ENCODE peak calls at places on chromosomes 4 and X, in eight cellular contexts. One of them, this sample, is unnamed.

GRCh38 chr4:175705407-175705806 is 106.7 kb downstream of the GPM6A start:
- DNase-seq in fibroblast of mammary gland: peak
- DNase-seq in ovary: peak
- DNase-seq in hepatocyte: peak
- DNase-seq in Peyer's patch: no peak
- DNase-seq in astrocyte of the spinal cord: peak
- DNase-seq in spleen: no peak
- DNase-seq in prostate gland: no peak
- DNase-seq in this sample: no peak

GRCh38 chr4:108272566-108272965 is 103.8 kb upstream of the LEF1 start:
- DNase-seq in spleen: no peak
- DNase-seq in ovary: no peak
- DNase-seq in prostate gland: no peak
- DNase-seq in astrocyte of the spinal cord: peak
- DNase-seq in fibroblast of mammary gland: peak
- DNase-seq in Peyer's patch: no peak
- DNase-seq in hepatocyte: no peak
- DNase-seq in this sample: no peak

GRCh38 chr4:86043755-86044592 is 315.9 kb downstream of the MAPK10 start:
- DNase-seq in Peyer's patch: peak
- DNase-seq in fibroblast of mammary gland: peak
- DNase-seq in astrocyte of the spinal cord: peak
- DNase-seq in hepatocyte: peak
- DNase-seq in spleen: no peak
- DNase-seq in prostate gland: peak
- DNase-seq in ovary: no peak
- DNase-seq in this sample: peak

GRCh38 chr4:86894465-86894864 is 2.2 kb upstream of the C4orf36 start:
- DNase-seq in hepatocyte: no peak
- DNase-seq in prostate gland: no peak
- DNase-seq in spleen: no peak
- DNase-seq in fibroblast of mammary gland: peak
- DNase-seq in astrocyte of the spinal cord: no peak
- DNase-seq in ovary: no peak
- DNase-seq in Peyer's patch: no peak
- DNase-seq in this sample: no peak

GRCh38 chrX:23634181-23634580 is 33.1 kb upstream of the PRDX4 start:
- DNase-seq in astrocyte of the spinal cord: no peak
- DNase-seq in fibroblast of mammary gland: peak
- DNase-seq in spleen: no peak
- DNase-seq in Peyer's patch: no peak
- DNase-seq in ovary: no peak
- DNase-seq in prostate gland: no peak
- DNase-seq in hepatocyte: no peak
- DNase-seq in this sample: no peak

GRCh38 chr4:108042927-108043326 is 53.2 kb downstream of the HADH start:
- DNase-seq in Peyer's patch: no peak
- DNase-seq in spleen: no peak
- DNase-seq in hepatocyte: no peak
- DNase-seq in ovary: no peak
- DNase-seq in astrocyte of the spinal cord: no peak
- DNase-seq in fibroblast of mammary gland: no peak
- DNase-seq in prostate gland: no peak
- DNase-seq in this sample: no peak

GRCh38 chr4:180923476-180923875 is 1319.7 kb upstream of the TENM3 start:
- DNase-seq in ovary: no peak
- DNase-seq in Peyer's patch: no peak
- DNase-seq in hepatocyte: no peak
- DNase-seq in prostate gland: no peak
- DNase-seq in spleen: no peak
- DNase-seq in fibroblast of mammary gland: peak
- DNase-seq in astrocyte of the spinal cord: peak
- DNase-seq in this sample: no peak

GRCh38 chrX:134528936-134529335 is 69.0 kb downstream of the HPRT1 start:
- DNase-seq in fibroblast of mammary gland: no peak
- DNase-seq in hepatocyte: no peak
- DNase-seq in astrocyte of the spinal cord: peak
- DNase-seq in ovary: peak
- DNase-seq in Peyer's patch: no peak
- DNase-seq in spleen: no peak
- DNase-seq in prostate gland: no peak
- DNase-seq in this sample: no peak

GRCh38 chr4:173272987-173273386 is 61.2 kb downstream of the HMGB2 start:
- DNase-seq in hepatocyte: no peak
- DNase-seq in fibroblast of mammary gland: peak
- DNase-seq in ovary: no peak
- DNase-seq in prostate gland: no peak
- DNase-seq in astrocyte of the spinal cord: no peak
- DNase-seq in spleen: no peak
- DNase-seq in Peyer's patch: no peak
- DNase-seq in this sample: no peak

GRCh38 chr4:30716158-30716557 is 4.0 kb upstream of the PCDH7 start:
- DNase-seq in Peyer's patch: no peak
- DNase-seq in spleen: no peak
- DNase-seq in fibroblast of mammary gland: peak
- DNase-seq in hepatocyte: peak
- DNase-seq in ovary: no peak
- DNase-seq in astrocyte of the spinal cord: peak
- DNase-seq in prostate gland: no peak
- DNase-seq in this sample: no peak

GRCh38 chrX:121479406-121479805 is 432.0 kb downstream of the GLUD2 start:
- DNase-seq in Peyer's patch: no peak
- DNase-seq in ovary: no peak
- DNase-seq in fibroblast of mammary gland: peak
- DNase-seq in spleen: no peak
- DNase-seq in astrocyte of the spinal cord: no peak
- DNase-seq in prostate gland: no peak
- DNase-seq in hepatocyte: no peak
- DNase-seq in this sample: no peak

GRCh38 chr4:181944527-181944926 is 298.7 kb upstream of the TENM3 start:
- DNase-seq in hepatocyte: no peak
- DNase-seq in prostate gland: no peak
- DNase-seq in spleen: no peak
- DNase-seq in fibroblast of mammary gland: no peak
- DNase-seq in ovary: no peak
- DNase-seq in Peyer's patch: no peak
- DNase-seq in astrocyte of the spinal cord: no peak
- DNase-seq in this sample: no peak

GRCh38 chr4:2462218-2462991 is 6.5 kb upstream of the RNF4 start:
- DNase-seq in hepatocyte: peak
- DNase-seq in Peyer's patch: peak
- DNase-seq in spleen: peak
- DNase-seq in prostate gland: peak
- DNase-seq in fibroblast of mammary gland: peak
- DNase-seq in astrocyte of the spinal cord: peak
- DNase-seq in ovary: peak
- DNase-seq in this sample: no peak

GRCh38 chr4:72489267-72489666 is 79.8 kb downstream of the ADAMTS3 start:
- DNase-seq in astrocyte of the spinal cord: peak
- DNase-seq in ovary: no peak
- DNase-seq in spleen: no peak
- DNase-seq in hepatocyte: no peak
- DNase-seq in fibroblast of mammary gland: peak
- DNase-seq in Peyer's patch: no peak
- DNase-seq in prostate gland: no peak
- DNase-seq in this sample: no peak

GRCh38 chr4:154743683-154744340 is at the start of gene LRAT:
- DNase-seq in prostate gland: peak
- DNase-seq in fibroblast of mammary gland: peak
- DNase-seq in ovary: no peak
- DNase-seq in spleen: peak
- DNase-seq in astrocyte of the spinal cord: peak
- DNase-seq in Peyer's patch: peak
- DNase-seq in hepatocyte: peak
- DNase-seq in this sample: no peak

GRCh38 chr4:156558365-156559025 is 413.1 kb downstream of the PDGFC start:
- DNase-seq in hepatocyte: no peak
- DNase-seq in spleen: no peak
- DNase-seq in Peyer's patch: no peak
- DNase-seq in prostate gland: no peak
- DNase-seq in fibroblast of mammary gland: no peak
- DNase-seq in astrocyte of the spinal cord: peak
- DNase-seq in ovary: no peak
- DNase-seq in this sample: no peak

GRCh38 chrX:3712080-3712869 is 1.2 kb downstream of the PRKX start:
- DNase-seq in hepatocyte: peak
- DNase-seq in ovary: peak
- DNase-seq in fibroblast of mammary gland: peak
- DNase-seq in astrocyte of the spinal cord: peak
- DNase-seq in spleen: peak
- DNase-seq in Peyer's patch: peak
- DNase-seq in prostate gland: no peak
- DNase-seq in this sample: no peak

GRCh38 chr4:1017706-1018105 is 6.3 kb downstream of the FGFRL1 start:
- DNase-seq in fibroblast of mammary gland: no peak
- DNase-seq in hepatocyte: no peak
- DNase-seq in astrocyte of the spinal cord: no peak
- DNase-seq in spleen: no peak
- DNase-seq in Peyer's patch: no peak
- DNase-seq in ovary: no peak
- DNase-seq in prostate gland: no peak
- DNase-seq in this sample: no peak

GRCh38 chr4:164212134-164212533 is 541.8 kb upstream of the SMIM31 start:
- DNase-seq in prostate gland: no peak
- DNase-seq in astrocyte of the spinal cord: no peak
- DNase-seq in Peyer's patch: no peak
- DNase-seq in spleen: no peak
- DNase-seq in fibroblast of mammary gland: peak
- DNase-seq in ovary: no peak
- DNase-seq in hepatocyte: no peak
- DNase-seq in this sample: no peak

GRCh38 chrX:49230500-49231232 is 2.5 kb downstream of the CACNA1F start:
- DNase-seq in ovary: no peak
- DNase-seq in spleen: peak
- DNase-seq in astrocyte of the spinal cord: no peak
- DNase-seq in fibroblast of mammary gland: peak
- DNase-seq in hepatocyte: peak
- DNase-seq in prostate gland: peak
- DNase-seq in Peyer's patch: peak
- DNase-seq in this sample: no peak

GRCh38 chrX:105837227-105837626 is 14.9 kb downstream of the NRK start:
- DNase-seq in fibroblast of mammary gland: peak
- DNase-seq in spleen: no peak
- DNase-seq in hepatocyte: peak
- DNase-seq in prostate gland: peak
- DNase-seq in Peyer's patch: no peak
- DNase-seq in astrocyte of the spinal cord: peak
- DNase-seq in ovary: peak
- DNase-seq in this sample: no peak

GRCh38 chr4:10212901-10213300 is 96.3 kb upstream of the WDR1 start:
- DNase-seq in prostate gland: no peak
- DNase-seq in spleen: no peak
- DNase-seq in Peyer's patch: no peak
- DNase-seq in astrocyte of the spinal cord: no peak
- DNase-seq in fibroblast of mammary gland: no peak
- DNase-seq in hepatocyte: no peak
- DNase-seq in ovary: no peak
- DNase-seq in this sample: no peak

GRCh38 chr4:182144621-182145359 is 98.4 kb upstream of the TENM3 start:
- DNase-seq in fibroblast of mammary gland: peak
- DNase-seq in astrocyte of the spinal cord: peak
- DNase-seq in prostate gland: no peak
- DNase-seq in ovary: peak
- DNase-seq in hepatocyte: peak
- DNase-seq in spleen: no peak
- DNase-seq in Peyer's patch: no peak
- DNase-seq in this sample: no peak

GRCh38 chrX:118974088-118974907 is at the start of gene LONRF3:
- DNase-seq in prostate gland: peak
- DNase-seq in hepatocyte: peak
- DNase-seq in fibroblast of mammary gland: peak
- DNase-seq in astrocyte of the spinal cord: peak
- DNase-seq in ovary: peak
- DNase-seq in spleen: peak
- DNase-seq in Peyer's patch: peak
- DNase-seq in this sample: no peak
- H3K4me3 ChIP-seq in prostate gland: peak
- H3K4me3 ChIP-seq in hepatocyte: peak
- H3K4me3 ChIP-seq in fibroblast of mammary gland: peak
- H3K4me3 ChIP-seq in astrocyte of the spinal cord: peak
- H3K4me3 ChIP-seq in ovary: peak
- H3K4me3 ChIP-seq in spleen: peak
- H3K4me3 ChIP-seq in Peyer's patch: peak
- H3K4me3 ChIP-seq in this sample: no peak

GRCh38 chr4:74056114-74056857 is 17.8 kb upstream of the CXCL3 start:
- DNase-seq in hepatocyte: no peak
- DNase-seq in ovary: no peak
- DNase-seq in astrocyte of the spinal cord: peak
- DNase-seq in prostate gland: no peak
- DNase-seq in spleen: no peak
- DNase-seq in Peyer's patch: no peak
- DNase-seq in fibroblast of mammary gland: peak
- DNase-seq in this sample: no peak
- TF ChIP-seq CTCF in hepatocyte: no peak
- TF ChIP-seq CTCF in ovary: no peak
- TF ChIP-seq CTCF in astrocyte of the spinal cord: peak
- TF ChIP-seq CTCF in prostate gland: no peak
- TF ChIP-seq CTCF in spleen: no peak
- TF ChIP-seq CTCF in Peyer's patch: no peak
- TF ChIP-seq CTCF in fibroblast of mammary gland: peak
- TF ChIP-seq CTCF in this sample: no peak

DNA sequence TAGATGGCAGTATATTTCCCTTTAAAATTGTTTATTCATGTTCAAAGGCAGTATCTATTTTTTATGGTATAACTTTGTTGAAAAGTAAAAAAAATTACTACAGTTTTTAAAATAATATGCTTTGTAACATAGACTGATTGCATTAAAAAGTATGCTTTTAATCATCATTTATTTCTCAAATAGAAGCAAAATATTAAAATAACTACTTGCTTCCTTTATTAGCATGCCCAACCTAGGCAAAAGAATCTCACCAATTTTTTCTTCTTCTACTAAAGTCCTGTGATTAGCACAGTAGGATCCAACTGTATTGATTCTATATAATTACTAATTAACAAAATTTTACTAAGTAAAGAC is 69.6 kb upstream of the NFKB1 start:
- DNase-seq in hepatocyte: no peak
- DNase-seq in prostate gland: no peak
- DNase-seq in astrocyte of the spinal cord: no peak
- DNase-seq in ovary: no peak
- DNase-seq in Peyer's patch: no peak
- DNase-seq in spleen: no peak
- DNase-seq in fibroblast of mammary gland: no peak
- DNase-seq in this sample: no peak
- H3K4me3 ChIP-seq in hepatocyte: no peak
- H3K4me3 ChIP-seq in prostate gland: peak
- H3K4me3 ChIP-seq in astrocyte of the spinal cord: peak
- H3K4me3 ChIP-seq in ovary: no peak
- H3K4me3 ChIP-seq in Peyer's patch: no peak
- H3K4me3 ChIP-seq in spleen: peak
- H3K4me3 ChIP-seq in fibroblast of mammary gland: peak
- H3K4me3 ChIP-seq in this sample: peak

DNA sequence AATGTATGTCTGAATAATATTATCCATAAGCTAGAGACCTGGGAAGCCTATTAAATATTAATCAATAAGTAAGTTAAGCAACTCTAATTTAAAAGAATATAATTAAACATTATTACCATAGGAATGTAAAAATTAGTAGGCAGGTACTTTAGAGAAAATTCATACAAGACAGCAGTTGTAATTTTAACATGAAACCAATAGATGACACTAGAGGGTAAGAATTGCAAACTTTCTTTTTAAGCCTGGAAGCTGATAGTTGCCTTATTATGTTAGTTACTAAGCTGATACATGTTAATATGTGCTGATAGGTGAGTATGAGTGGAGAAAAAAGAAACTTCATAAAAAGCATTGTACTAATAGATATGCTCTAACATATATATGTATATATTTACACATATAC is 1157.4 kb downstream of the FAM133A start:
- DNase-seq in hepatocyte: peak
- DNase-seq in ovary: no peak
- DNase-seq in Peyer's patch: no peak
- DNase-seq in prostate gland: no peak
- DNase-seq in fibroblast of mammary gland: peak
- DNase-seq in astrocyte of the spinal cord: peak
- DNase-seq in spleen: no peak
- DNase-seq in this sample: no peak
- TF ChIP-seq CTCF in hepatocyte: peak
- TF ChIP-seq CTCF in ovary: no peak
- TF ChIP-seq CTCF in Peyer's patch: no peak
- TF ChIP-seq CTCF in prostate gland: no peak
- TF ChIP-seq CTCF in fibroblast of mammary gland: peak
- TF ChIP-seq CTCF in astrocyte of the spinal cord: peak
- TF ChIP-seq CTCF in spleen: no peak
- TF ChIP-seq CTCF in this sample: peak

This sample was measured in GM12864.